ENCODE peak calls at places on chromosomes 16 and 17, in six cellular contexts. B, K, V, S, T and Y are unnamed samples.

GRCh38 chr17:55265434-55266021 is 768 bp downstream of the HLF start:
- DNase-seq in B (no peak), S (peak), K (peak), T (peak), V (no peak), Y (peak)

GRCh38 chr17:80760501-80760900 is 215.9 kb downstream of the RPTOR start:
- DNase-seq in K (no peak), V (no peak), B (no peak), S (no peak), T (no peak), Y (no peak)

GRCh38 chr16:50765246-50765645 is 23.4 kb downstream of the CYLD start:
- DNase-seq in K (no peak), S (no peak), T (no peak), V (no peak), B (no peak), Y (no peak)

GRCh38 chr16:54957403-54957802 is 26.7 kb downstream of the IRX5 start:
- DNase-seq in T (peak), S (peak), B (peak), V (peak), K (no peak), Y (no peak)

GRCh38 chr16:19757026-19757425 is 39.0 kb downstream of the IQCK start:
- DNase-seq in S (no peak), K (no peak), V (no peak), T (no peak), B (no peak), Y (no peak)

GRCh38 chr16:75382611-75383010 is 50.7 kb downstream of the CFDP1 start:
- DNase-seq in B (no peak), V (no peak), K (no peak), S (no peak), T (no peak), Y (no peak)

GRCh38 chr17:75896360-75897075 is at the start of gene TRIM65:
- DNase-seq in B (peak), S (peak), V (peak), K (peak), T (peak), Y (peak)

GRCh38 chr16:50467943-50468748 is 80.0 kb upstream of the NKD1 start:
- DNase-seq in K (peak), T (no peak), S (peak), V (no peak), B (no peak), Y (no peak)

GRCh38 chr16:72299684-72300243 is 127.8 kb upstream of the PMFBP1 start:
- DNase-seq in K (no peak), S (no peak), B (no peak), T (no peak), V (no peak), Y (no peak)

GRCh38 chr17:16283705-16284104 is 66.7 kb downstream of the PIGL start:
- DNase-seq in K (no peak), T (peak), B (no peak), S (no peak), V (no peak), Y (no peak)

GRCh38 chr16:15829460-15829859 is 27.4 kb downstream of the MYH11 start:
- DNase-seq in K (no peak), S (peak), T (peak), B (no peak), V (no peak), Y (no peak)

GRCh38 chr17:15101175-15101574 is 164.0 kb downstream of the PMP22 start:
- DNase-seq in T (no peak), K (no peak), V (no peak), B (no peak), S (no peak), Y (no peak)
- H3K27ac ChIP-seq in T (no peak), K (no peak), V (no peak), B (no peak), S (no peak), Y (no peak)

GRCh38 chr16:47310792-47311211 is 150.1 kb downstream of the ITFG1 start:
- DNase-seq in S (no peak), B (no peak), K (no peak), V (no peak), T (no peak), Y (no peak)
- H3K27ac ChIP-seq in S (no peak), B (no peak), K (no peak), V (no peak), T (no peak), Y (no peak)

GRCh38 chr17:8273884-8274444 is 14.5 kb upstream of the RANGRF start:
- DNase-seq in K (no peak), T (no peak), V (no peak), S (peak), B (no peak), Y (no peak)
- H3K27ac ChIP-seq in K (peak), T (no peak), V (no peak), S (peak), B (no peak), Y (no peak)

GRCh38 chr17:7405882-7406825 is 1.5 kb upstream of the NLGN2 start:
- DNase-seq in T (no peak), K (no peak), B (no peak), S (no peak), V (no peak), Y (no peak)
- H3K27ac ChIP-seq in T (no peak), K (no peak), B (no peak), S (no peak), V (no peak), Y (no peak)

GRCh38 chr17:62179525-62180161 is 114.6 kb upstream of the MED13 start:
- DNase-seq in K (no peak), T (peak), B (no peak), V (peak), S (no peak), Y (no peak)
- H3K27ac ChIP-seq in K (no peak), T (no peak), B (no peak), V (peak), S (no peak), Y (no peak)

GRCh38 chr16:472199-472504 is 46.7 kb downstream of the RAB11FIP3 start:
- DNase-seq in B (no peak), S (no peak), V (no peak), T (no peak), K (no peak), Y (no peak)
- H3K27ac ChIP-seq in B (no peak), S (no peak), V (no peak), T (no peak), K (no peak), Y (no peak)

DNA sequence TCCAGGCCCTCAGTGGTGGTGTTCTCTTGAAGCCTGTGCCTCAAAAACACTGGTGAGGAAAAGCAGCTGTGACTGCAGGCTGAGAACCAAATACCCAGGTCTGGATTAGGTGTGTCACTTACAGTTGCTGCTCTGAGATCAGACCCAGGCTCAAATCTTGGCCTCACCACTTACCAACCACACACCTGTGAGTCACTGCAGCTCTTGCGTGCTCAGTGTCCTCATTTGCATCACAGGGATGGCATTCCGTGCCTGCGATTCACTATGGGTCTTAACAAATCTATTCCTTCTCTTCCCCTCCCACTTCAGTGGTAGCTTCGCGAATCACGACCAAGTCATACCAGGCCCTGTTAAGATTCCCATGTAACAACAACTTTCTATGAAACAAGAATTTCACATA is 233.4 kb upstream of the HSBP1 start:
- DNase-seq in K (no peak), S (no peak), B (peak), T (peak), V (no peak), Y (no peak)
- H3K27ac ChIP-seq in K (no peak), S (no peak), B (no peak), T (no peak), V (no peak), Y (no peak)